ENCODE peak calls at places on chromosomes 4 and X, in eight cellular contexts. One of them, this sample, is unnamed.
A peak's percentile ranks its signal among the peaks of the same experiment; 100 is the strongest.

GRCh38 chrX:23902419-23902818 is 5.3 kb downstream of the APOO start:
- DNase-seq in IMR-90: peak; percentile 73
- DNase-seq in Peyer's patch: no peak
- DNase-seq in suprapubic skin: no peak
- DNase-seq in A549: no peak
- DNase-seq in right lobe of liver: no peak
- DNase-seq in adrenal gland: no peak
- DNase-seq in transverse colon: no peak
- DNase-seq in this sample: no peak

GRCh38 chrX:22952011-22952410 is 47.7 kb upstream of the DDX53 start:
- DNase-seq in IMR-90: peak; percentile 51
- DNase-seq in Peyer's patch: no peak
- DNase-seq in suprapubic skin: no peak
- DNase-seq in A549: no peak
- DNase-seq in right lobe of liver: no peak
- DNase-seq in adrenal gland: peak; percentile 36
- DNase-seq in transverse colon: no peak
- DNase-seq in this sample: no peak

GRCh38 chrX:18885317-18886004 is 98.5 kb downstream of the PHKA2 start:
- DNase-seq in IMR-90: peak; percentile 7
- DNase-seq in Peyer's patch: no peak
- DNase-seq in suprapubic skin: no peak
- DNase-seq in A549: no peak
- DNase-seq in right lobe of liver: no peak
- DNase-seq in adrenal gland: no peak
- DNase-seq in transverse colon: no peak
- DNase-seq in this sample: no peak

GRCh38 chr4:19945501-19945900 is 306.2 kb upstream of the SLIT2 start:
- DNase-seq in IMR-90: peak; percentile 10
- DNase-seq in Peyer's patch: no peak
- DNase-seq in suprapubic skin: no peak
- DNase-seq in A549: no peak
- DNase-seq in right lobe of liver: no peak
- DNase-seq in adrenal gland: no peak
- DNase-seq in transverse colon: no peak
- DNase-seq in this sample: no peak

GRCh38 chr4:113759696-113760093 is 1.8 kb downstream of the CAMK2D start:
- DNase-seq in IMR-90: peak; percentile 12
- DNase-seq in Peyer's patch: no peak
- DNase-seq in suprapubic skin: no peak
- DNase-seq in A549: no peak
- DNase-seq in right lobe of liver: no peak
- DNase-seq in adrenal gland: no peak
- DNase-seq in transverse colon: no peak
- DNase-seq in this sample: no peak

GRCh38 chrX:19121898-19122640 is at the start of gene ADGRG2:
- DNase-seq in IMR-90: peak; percentile 11
- DNase-seq in Peyer's patch: peak; percentile 47
- DNase-seq in suprapubic skin: no peak
- DNase-seq in A549: peak; percentile 37
- DNase-seq in right lobe of liver: peak; percentile 55
- DNase-seq in adrenal gland: no peak
- DNase-seq in transverse colon: peak; percentile 7
- DNase-seq in this sample: no peak

GRCh38 chrX:95903490-95903889 is 781.2 kb upstream of the DIAPH2 start:
- DNase-seq in IMR-90: no peak
- DNase-seq in Peyer's patch: no peak
- DNase-seq in suprapubic skin: no peak
- DNase-seq in A549: no peak
- DNase-seq in right lobe of liver: no peak
- DNase-seq in adrenal gland: no peak
- DNase-seq in transverse colon: no peak
- DNase-seq in this sample: no peak

GRCh38 chr4:6987566-6987920 is 55.6 kb upstream of the TADA2B start:
- DNase-seq in IMR-90: peak; percentile 37
- DNase-seq in Peyer's patch: no peak
- DNase-seq in suprapubic skin: no peak
- DNase-seq in A549: no peak
- DNase-seq in right lobe of liver: no peak
- DNase-seq in adrenal gland: no peak
- DNase-seq in transverse colon: no peak
- DNase-seq in this sample: peak; percentile 46

GRCh38 chrX:73827406-73827805 is 264.4 kb downstream of the CHIC1 start:
- DNase-seq in IMR-90: no peak
- DNase-seq in Peyer's patch: no peak
- DNase-seq in suprapubic skin: no peak
- DNase-seq in A549: no peak
- DNase-seq in right lobe of liver: no peak
- DNase-seq in adrenal gland: no peak
- DNase-seq in transverse colon: no peak
- DNase-seq in this sample: no peak

GRCh38 chr4:54929459-54929858 is 195.9 kb downstream of the KDR start:
- DNase-seq in IMR-90: no peak
- DNase-seq in Peyer's patch: no peak
- DNase-seq in suprapubic skin: no peak
- DNase-seq in A549: no peak
- DNase-seq in right lobe of liver: no peak
- DNase-seq in adrenal gland: no peak
- DNase-seq in transverse colon: no peak
- DNase-seq in this sample: no peak

GRCh38 chr4:91228659-91229058 is 1075.1 kb upstream of the GRID2 start:
- DNase-seq in IMR-90: no peak
- DNase-seq in Peyer's patch: no peak
- DNase-seq in suprapubic skin: no peak
- DNase-seq in A549: no peak
- DNase-seq in right lobe of liver: no peak
- DNase-seq in adrenal gland: no peak
- DNase-seq in transverse colon: no peak
- DNase-seq in this sample: no peak

GRCh38 chr4:122873752-122874151 is 47.1 kb downstream of the FGF2 start:
- DNase-seq in IMR-90: peak; percentile 88
- DNase-seq in Peyer's patch: no peak
- DNase-seq in suprapubic skin: no peak
- DNase-seq in A549: peak; percentile 51
- DNase-seq in right lobe of liver: no peak
- DNase-seq in adrenal gland: no peak
- DNase-seq in transverse colon: no peak
- DNase-seq in this sample: no peak

GRCh38 chr4:158159718-158160094 is 13.1 kb downstream of the GASK1B start:
- DNase-seq in IMR-90: no peak
- DNase-seq in Peyer's patch: no peak
- DNase-seq in suprapubic skin: no peak
- DNase-seq in A549: no peak
- DNase-seq in right lobe of liver: no peak
- DNase-seq in adrenal gland: no peak
- DNase-seq in transverse colon: no peak
- DNase-seq in this sample: no peak

GRCh38 chr4:116118216-116118615 is 967.2 kb downstream of the TRAM1L1 start:
- DNase-seq in IMR-90: no peak
- DNase-seq in Peyer's patch: no peak
- DNase-seq in suprapubic skin: no peak
- DNase-seq in A549: no peak
- DNase-seq in right lobe of liver: no peak
- DNase-seq in adrenal gland: no peak
- DNase-seq in transverse colon: no peak
- DNase-seq in this sample: no peak

GRCh38 chrX:70219938-70220764 is 14.3 kb upstream of the AWAT1 start:
- DNase-seq in IMR-90: peak; percentile 1
- DNase-seq in Peyer's patch: peak; percentile 67
- DNase-seq in suprapubic skin: no peak
- DNase-seq in A549: peak; percentile 64
- DNase-seq in right lobe of liver: no peak
- DNase-seq in adrenal gland: peak; percentile 62
- DNase-seq in transverse colon: peak; percentile 25
- DNase-seq in this sample: peak; percentile 71

GRCh38 chrX:47628980-47629379 is 750 bp downstream of the CFP start:
- DNase-seq in IMR-90: no peak
- DNase-seq in Peyer's patch: no peak
- DNase-seq in suprapubic skin: no peak
- DNase-seq in A549: no peak
- DNase-seq in right lobe of liver: no peak
- DNase-seq in adrenal gland: no peak
- DNase-seq in transverse colon: no peak
- DNase-seq in this sample: no peak

GRCh38 chr4:40838742-40839141 is 89.0 kb downstream of the NSUN7 start:
- DNase-seq in IMR-90: peak; percentile 6
- DNase-seq in Peyer's patch: no peak
- DNase-seq in suprapubic skin: no peak
- DNase-seq in A549: no peak
- DNase-seq in right lobe of liver: no peak
- DNase-seq in adrenal gland: no peak
- DNase-seq in transverse colon: no peak
- DNase-seq in this sample: no peak
- TF ChIP-seq CTCF in IMR-90: peak; percentile 1
- TF ChIP-seq CTCF in Peyer's patch: no peak
- TF ChIP-seq CTCF in suprapubic skin: no peak
- TF ChIP-seq CTCF in A549: no peak
- TF ChIP-seq CTCF in right lobe of liver: no peak
- TF ChIP-seq CTCF in adrenal gland: no peak
- TF ChIP-seq CTCF in transverse colon: no peak
- TF ChIP-seq CTCF in this sample: no peak

GRCh38 chr4:151038452-151039157 is 23.5 kb upstream of the LRBA start:
- DNase-seq in IMR-90: no peak
- DNase-seq in Peyer's patch: no peak
- DNase-seq in suprapubic skin: no peak
- DNase-seq in A549: no peak
- DNase-seq in right lobe of liver: no peak
- DNase-seq in adrenal gland: no peak
- DNase-seq in transverse colon: no peak
- DNase-seq in this sample: no peak

GRCh38 chr4:151039733-151040132 is 24.6 kb upstream of the LRBA start:
- DNase-seq in IMR-90: no peak
- DNase-seq in Peyer's patch: no peak
- DNase-seq in suprapubic skin: no peak
- DNase-seq in A549: no peak
- DNase-seq in right lobe of liver: no peak
- DNase-seq in adrenal gland: no peak
- DNase-seq in transverse colon: no peak
- DNase-seq in this sample: peak; percentile 25

GRCh38 chr4:151031831-151032605 is 16.9 kb upstream of the LRBA start:
- DNase-seq in IMR-90: peak; percentile 71
- DNase-seq in Peyer's patch: no peak
- DNase-seq in suprapubic skin: no peak
- DNase-seq in A549: no peak
- DNase-seq in right lobe of liver: no peak
- DNase-seq in adrenal gland: no peak
- DNase-seq in transverse colon: no peak
- DNase-seq in this sample: no peak

GRCh38 chr4:151035321-151035720 is 20.2 kb upstream of the LRBA start:
- DNase-seq in IMR-90: no peak
- DNase-seq in Peyer's patch: no peak
- DNase-seq in suprapubic skin: no peak
- DNase-seq in A549: no peak
- DNase-seq in right lobe of liver: no peak
- DNase-seq in adrenal gland: no peak
- DNase-seq in transverse colon: peak; percentile 12
- DNase-seq in this sample: peak; percentile 23

DNA sequence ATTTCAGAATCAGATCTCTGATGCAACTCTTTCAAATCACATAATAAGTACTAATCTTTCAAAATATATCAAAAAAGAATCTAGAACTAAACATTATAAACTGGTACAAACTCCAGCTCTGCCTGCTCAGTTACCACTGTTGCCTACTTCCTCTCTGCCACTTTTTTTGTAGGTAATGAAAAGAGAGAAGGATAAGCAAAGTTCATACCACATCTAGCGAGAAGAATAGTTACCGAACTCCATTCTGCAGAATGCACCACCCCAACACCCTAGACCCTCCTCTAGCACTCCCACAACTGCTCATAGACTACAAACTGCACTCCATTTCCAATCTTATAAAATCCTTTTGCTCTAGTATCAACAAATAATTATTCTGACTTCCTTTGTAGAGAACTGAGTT is 19.7 kb upstream of the LRBA start:
- DNase-seq in IMR-90: no peak
- DNase-seq in Peyer's patch: no peak
- DNase-seq in suprapubic skin: no peak
- DNase-seq in A549: no peak
- DNase-seq in right lobe of liver: no peak
- DNase-seq in adrenal gland: no peak
- DNase-seq in transverse colon: no peak
- DNase-seq in this sample: no peak
- TF ChIP-seq POLR2A in IMR-90: no peak
- TF ChIP-seq POLR2A in Peyer's patch: no peak
- TF ChIP-seq POLR2A in suprapubic skin: no peak
- TF ChIP-seq POLR2A in A549: no peak
- TF ChIP-seq POLR2A in right lobe of liver: no peak
- TF ChIP-seq POLR2A in adrenal gland: no peak
- TF ChIP-seq POLR2A in transverse colon: no peak
- TF ChIP-seq POLR2A in this sample: no peak

GRCh38 chr4:100190643-100191600 is 654 bp upstream of the DDIT4L start:
- DNase-seq in IMR-90: peak; percentile 37
- DNase-seq in Peyer's patch: no peak
- DNase-seq in suprapubic skin: no peak
- DNase-seq in A549: no peak
- DNase-seq in right lobe of liver: no peak
- DNase-seq in adrenal gland: no peak
- DNase-seq in transverse colon: no peak
- DNase-seq in this sample: no peak
- H3K4me3 ChIP-seq in IMR-90: peak overlapping the region; percentile 48
- H3K4me3 ChIP-seq in Peyer's patch: peak overlapping the region; percentile 58
- H3K4me3 ChIP-seq in suprapubic skin: peak overlapping the region; percentile 58
- H3K4me3 ChIP-seq in A549: peak overlapping the region; percentile 77
- H3K4me3 ChIP-seq in right lobe of liver: peak overlapping the region; percentile 53
- H3K4me3 ChIP-seq in adrenal gland: no peak overlapping the region
- H3K4me3 ChIP-seq in transverse colon: peak overlapping the region; percentile 41
- H3K4me3 ChIP-seq in this sample: peak overlapping the region; percentile 43

DNA sequence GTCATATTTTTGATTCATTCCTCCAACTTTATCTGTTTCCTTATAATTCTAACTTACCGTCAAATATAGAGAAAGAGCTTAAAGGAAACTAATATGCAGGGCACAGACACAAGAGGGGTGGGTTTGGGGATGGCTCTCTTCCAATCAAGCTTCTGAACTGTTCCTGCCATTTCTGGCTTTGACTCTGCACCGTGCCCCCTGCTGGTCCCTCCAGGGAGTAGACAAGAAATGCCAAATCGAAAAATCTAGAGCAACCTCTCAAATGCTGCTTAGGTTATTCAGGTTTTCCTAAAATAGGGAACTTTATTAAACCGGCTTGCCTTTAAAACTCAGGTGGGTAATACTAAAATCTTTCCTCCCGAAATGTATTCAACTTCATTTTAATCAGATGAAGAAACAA is 39.8 kb upstream of the VCX3A start:
- DNase-seq in IMR-90: no peak
- DNase-seq in Peyer's patch: no peak
- DNase-seq in suprapubic skin: no peak
- DNase-seq in A549: no peak
- DNase-seq in right lobe of liver: no peak
- DNase-seq in adrenal gland: no peak
- DNase-seq in transverse colon: no peak
- DNase-seq in this sample: no peak
- TF ChIP-seq CTCF in IMR-90: no peak
- TF ChIP-seq CTCF in Peyer's patch: peak; percentile 5
- TF ChIP-seq CTCF in suprapubic skin: no peak
- TF ChIP-seq CTCF in A549: no peak
- TF ChIP-seq CTCF in right lobe of liver: peak; percentile 39
- TF ChIP-seq CTCF in adrenal gland: no peak
- TF ChIP-seq CTCF in transverse colon: no peak
- TF ChIP-seq CTCF in this sample: no peak